ENCODE peak calls at places on chromosomes 2 and 18, in five cellular contexts. O is AG09309, Y is heart left ventricle, P is SK-N-SH, R is lower lobe of right lung. V is an unnamed sample.

GRCh38 chr2:60550151-60550983 is 3.1 kb downstream of the BCL11A start:
- DNase-seq in O (peak; percentile 59), Y (peak; percentile 76), P (peak; percentile 84), R (peak; percentile 85), V (peak; percentile 73)

GRCh38 chr18:37873416-37873815 is 307.8 kb upstream of the CELF4 start:
- DNase-seq in O (no peak), Y (no peak), P (no peak), R (no peak), V (no peak)

GRCh38 chr2:81389203-81389602 is 1084.7 kb upstream of the LRRTM1 start:
- DNase-seq in O (no peak), Y (no peak), P (no peak), R (no peak), V (no peak)

GRCh38 chr2:183078163-183078466 is 432 bp upstream of the DUSP19 start:
- DNase-seq in O (no peak), Y (no peak), P (peak; percentile 76), R (peak; percentile 53), V (no peak)

GRCh38 chr2:186181625-186182024 is 304.4 kb upstream of the ZC3H15 start:
- DNase-seq in O (no peak), Y (no peak), P (no peak), R (no peak), V (no peak)

GRCh38 chr2:186486651-186487647 is 889 bp downstream of the ZC3H15 start:
- DNase-seq in O (no peak), Y (no peak), P (no peak), R (no peak), V (no peak)

GRCh38 chr18:58176915-58177717 is 133.1 kb downstream of the NEDD4L start:
- DNase-seq in O (peak; percentile 75), Y (no peak), P (no peak), R (no peak), V (peak; percentile 63)

GRCh38 chr2:43041167-43041566 is 185.2 kb downstream of the ZFP36L2 start:
- DNase-seq in O (no peak), Y (no peak), P (no peak), R (no peak), V (no peak)

GRCh38 chr2:51304341-51304740 is 272.4 kb upstream of the NRXN1 start:
- DNase-seq in O (no peak), Y (no peak), P (no peak), R (no peak), V (no peak)

GRCh38 chr2:98346259-98347236 is at the start of gene CNGA3:
- DNase-seq in O (no peak), Y (no peak), P (peak; percentile 54), R (no peak), V (peak; percentile 16)

GRCh38 chr18:37845498-37845897 is 279.9 kb upstream of the CELF4 start:
- DNase-seq in O (no peak), Y (no peak), P (no peak), R (no peak), V (no peak)

GRCh38 chr18:13993730-13994129 is 78.4 kb upstream of the MC2R start:
- DNase-seq in O (no peak), Y (no peak), P (no peak), R (no peak), V (no peak)
- TF ChIP-seq CTCF in O (no peak), Y (no peak), P (no peak), R (no peak), V (no peak)

GRCh38 chr18:39486268-39486667 is 1920.7 kb upstream of the CELF4 start:
- DNase-seq in O (no peak), Y (no peak), P (no peak), R (no peak), V (no peak)
- TF ChIP-seq CTCF in O (no peak), Y (no peak), P (no peak), R (no peak), V (no peak)

DNA sequence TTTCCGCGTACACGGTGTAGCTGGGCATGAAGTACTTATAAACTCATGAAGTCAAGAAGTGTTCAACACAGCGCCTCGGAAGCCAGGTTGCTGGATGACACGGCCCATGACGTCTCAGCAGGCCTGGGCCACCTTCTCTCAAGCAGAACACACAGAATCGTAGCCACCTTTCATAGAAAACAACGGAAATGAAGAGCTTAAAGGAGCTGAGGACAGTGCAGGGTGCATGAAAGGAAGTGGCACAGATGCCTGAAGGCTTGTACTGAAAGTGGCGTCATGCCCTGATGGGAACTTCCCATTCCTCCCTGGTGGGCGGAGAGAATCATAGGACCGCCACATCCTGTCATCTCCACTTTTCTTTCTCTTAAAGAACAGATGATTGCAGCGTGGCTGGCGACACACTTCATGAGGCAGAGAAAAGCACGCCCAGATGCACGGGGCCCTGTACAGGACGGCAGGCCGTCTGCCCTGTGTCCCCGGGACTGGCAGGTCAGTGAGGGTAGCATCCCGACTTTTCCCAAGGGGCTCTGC is 31.1 kb downstream of the HDAC4 start:
- DNase-seq in O (no peak), Y (peak; percentile 44), P (no peak), R (peak; percentile 75), V (no peak)
- TF ChIP-seq CTCF in O (no peak), Y (no peak), P (no peak), R (no peak), V (no peak)

GRCh38 chr2:240558229-240558885 is 569 bp upstream of the ANKMY1 start:
- DNase-seq in O (no peak), Y (no peak), P (no peak), R (no peak), V (no peak)

GRCh38 chr2:240560084-240560479 is at the start of gene DUSP28:
- DNase-seq in O (peak; percentile 16), Y (peak; percentile 96), P (peak; percentile 93), R (peak; percentile 97), V (peak; percentile 94)

GRCh38 chr2:240559271-240559670 is 886 bp upstream of the DUSP28 start:
- DNase-seq in O (no peak), Y (no peak), P (no peak), R (no peak), V (no peak)

GRCh38 chr2:240561325-240561971 is 1.3 kb downstream of the DUSP28 start:
- DNase-seq in O (peak; percentile 54), Y (no peak), P (no peak), R (no peak), V (no peak)

DNA sequence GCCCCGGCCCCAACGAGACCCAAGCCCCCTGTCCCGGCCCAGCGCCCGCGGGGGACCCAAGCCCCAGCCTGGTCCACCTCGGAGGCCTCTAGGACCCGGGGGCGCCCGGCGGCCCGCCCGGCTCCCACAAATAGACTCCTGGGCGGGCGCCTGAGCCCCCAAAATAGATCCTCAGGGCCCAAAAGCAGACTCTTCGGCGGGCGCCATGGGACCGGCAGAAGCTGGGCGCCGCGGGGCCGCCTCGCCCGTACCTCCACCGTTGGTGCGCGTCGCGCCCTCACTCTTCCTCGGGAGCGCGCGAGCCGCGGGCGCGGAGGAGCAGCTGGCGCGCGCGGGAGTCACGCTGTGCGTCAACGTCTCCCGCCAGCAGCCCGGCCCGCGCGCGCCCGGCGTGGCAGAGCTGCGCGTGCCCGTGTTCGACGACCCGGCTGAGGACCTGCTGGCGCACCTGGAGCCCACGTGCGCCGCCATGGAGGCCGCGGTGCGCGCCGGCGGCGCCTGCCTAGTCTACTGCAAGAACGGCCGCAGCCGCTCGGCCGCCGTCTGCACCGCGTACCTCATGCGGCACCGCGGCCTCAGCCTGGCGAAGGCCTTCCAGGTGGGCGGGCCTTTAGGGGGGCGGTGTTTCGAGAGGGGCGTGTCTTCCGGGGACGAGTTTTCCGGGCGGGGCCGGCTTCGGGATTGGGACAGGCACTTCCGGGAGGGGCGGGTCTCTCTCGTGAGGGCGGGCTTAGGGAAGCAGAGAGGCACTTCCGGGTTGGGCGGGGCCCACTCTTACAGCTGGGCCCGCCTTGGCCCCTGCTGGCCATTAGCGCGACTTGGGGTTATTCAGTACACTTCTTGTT is 545 bp downstream of the DUSP28 start:
- DNase-seq in O (peak; percentile 86), Y (peak; percentile 100), P (peak; percentile 94), R (peak; percentile 100), V (peak; percentile 99)
- TF ChIP-seq CTCF in O (peak; percentile 29), Y (no peak), P (peak; percentile 39), R (peak; percentile 35), V (peak; percentile 41)

GRCh38 chr18:56000041-56000440 is 412.0 kb upstream of the TCF4 start:
- DNase-seq in O (no peak), Y (no peak), P (no peak), R (no peak), V (no peak)
- TF ChIP-seq CTCF in O (no peak), Y (no peak), P (no peak), R (no peak), V (no peak)

GRCh38 chr2:112491946-112492345 is 10.0 kb downstream of the TTL start:
- DNase-seq in O (no peak), Y (no peak), P (no peak), R (no peak), V (no peak)

GRCh38 chr2:112493858-112494648 is 12.1 kb downstream of the TTL start:
- DNase-seq in O (no peak), Y (no peak), P (no peak), R (no peak), V (peak; percentile 30)

GRCh38 chr2:112488201-112488600 is 6.2 kb downstream of the TTL start:
- DNase-seq in O (no peak), Y (no peak), P (no peak), R (no peak), V (no peak)

GRCh38 chr2:112494839-112495238 is 12.9 kb downstream of the TTL start:
- DNase-seq in O (no peak), Y (no peak), P (peak; percentile 62), R (no peak), V (no peak)

GRCh38 chr2:112493048-112493447 is 11.1 kb downstream of the TTL start:
- DNase-seq in O (no peak), Y (no peak), P (no peak), R (no peak), V (no peak)
- TF ChIP-seq CTCF in O (no peak), Y (no peak), P (peak; percentile 38), R (no peak), V (no peak)

GRCh38 chr2:23616630-23617029 is 231.7 kb downstream of the KLHL29 start:
- DNase-seq in O (no peak), Y (peak; percentile 33), P (no peak), R (peak; percentile 45), V (no peak)
- TF ChIP-seq CTCF in O (no peak), Y (no peak), P (no peak), R (no peak), V (no peak)

DNA sequence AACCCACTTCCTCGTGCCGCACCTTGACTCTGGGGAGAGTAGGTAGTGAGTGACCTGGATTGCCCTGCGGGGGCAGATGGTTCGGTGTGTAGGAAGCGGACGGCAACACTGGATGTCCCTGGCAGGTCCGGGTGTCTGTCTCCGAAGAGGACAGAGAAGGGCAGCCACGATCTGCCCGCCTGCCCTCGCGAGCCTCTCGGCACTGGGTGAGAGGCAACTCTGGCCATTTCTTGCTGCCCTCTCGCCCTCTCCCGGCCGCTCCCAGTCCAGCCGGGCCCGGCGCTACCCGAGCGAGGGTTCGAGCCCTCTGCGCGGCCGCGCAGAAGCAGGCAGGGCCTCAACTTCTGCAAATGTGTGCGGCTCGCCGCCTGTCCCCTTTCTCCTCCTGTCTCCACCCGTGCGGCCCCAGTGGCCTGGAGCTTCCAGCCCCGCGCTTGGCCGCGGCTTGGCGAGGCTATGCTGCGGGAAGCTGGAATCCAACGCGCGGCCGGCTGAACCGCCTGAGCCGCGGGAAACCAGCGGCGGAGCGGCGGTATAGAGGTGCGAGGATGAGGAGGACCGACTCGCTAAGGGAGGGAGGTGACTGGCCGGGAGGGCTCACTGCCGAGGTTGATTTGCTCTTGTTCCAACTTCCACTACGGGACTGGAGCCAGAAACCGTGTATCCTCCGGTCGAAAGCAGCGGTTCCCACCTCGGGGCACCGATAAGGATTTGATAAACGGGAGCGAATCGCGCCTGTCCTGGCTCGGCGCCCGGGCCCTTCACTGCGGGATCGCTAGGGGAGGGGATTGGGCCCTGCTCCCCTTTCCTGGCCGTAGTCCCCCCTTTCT is 1.5 kb downstream of the EPAS1 start:
- DNase-seq in O (no peak), Y (peak; percentile 82), P (peak; percentile 88), R (peak; percentile 78), V (peak; percentile 48)
- TF ChIP-seq CTCF in O (peak; percentile 48), Y (no peak), P (peak; percentile 53), R (peak; percentile 30), V (no peak)

GRCh38 chr2:226979004-226979403 is 143.2 kb downstream of the RHBDD1 start:
- DNase-seq in O (no peak), Y (no peak), P (no peak), R (no peak), V (no peak)
- TF ChIP-seq CTCF in O (no peak), Y (no peak), P (no peak), R (no peak), V (no peak)

V was measured in Calu3.